ENCODE peak calls at places on chromosome 11, in eight cellular contexts. T, A, D, O, U, K, S and B are unnamed samples.
A peak's percentile ranks its signal among the peaks of the same experiment; 100 is the strongest.

GRCh38 chr11:58616594-58616993 is 5.9 kb upstream of the CNTF start:
- DNase-seq in T (no peak), A (peak; percentile 33), D (peak; percentile 93), O (no peak), U (peak; percentile 86), K (no peak), S (no peak), B (no peak)

GRCh38 chr11:86370922-86371614 is 3.6 kb upstream of the CCDC81 start:
- DNase-seq in T (no peak), A (peak; percentile 7), D (peak; percentile 80), O (no peak), U (peak; percentile 63), K (peak; percentile 35), S (no peak), B (no peak)

GRCh38 chr11:70668204-70669202 is 270.2 kb downstream of the CTTN start:
- DNase-seq in T (no peak), A (no peak), D (no peak), O (no peak), U (no peak), K (no peak), S (no peak), B (no peak)

GRCh38 chr11:111001986-111002616 is 243.4 kb upstream of the POU2AF2 start:
- DNase-seq in T (no peak), A (peak; percentile 5), D (peak; percentile 94), O (no peak), U (peak; percentile 66), K (no peak), S (no peak), B (no peak)

GRCh38 chr11:45091563-45092392 is 54.7 kb upstream of the PRDM11 start:
- DNase-seq in T (no peak), A (peak; percentile 44), D (peak; percentile 37), O (no peak), U (no peak), K (peak; percentile 93), S (peak; percentile 28), B (no peak)

GRCh38 chr11:84249344-84250135 is 963.4 kb upstream of the CCDC90B start:
- DNase-seq in T (no peak), A (no peak), D (peak; percentile 48), O (no peak), U (no peak), K (no peak), S (no peak), B (no peak)

GRCh38 chr11:9726313-9727022 is 62.6 kb downstream of the SWAP70 start:
- DNase-seq in T (no peak), A (peak; percentile 19), D (peak; percentile 76), O (no peak), U (peak; percentile 61), K (no peak), S (no peak), B (no peak)

GRCh38 chr11:122769126-122769780 is 69.0 kb upstream of the CRTAM start:
- DNase-seq in T (no peak), A (no peak), D (peak; percentile 42), O (no peak), U (no peak), K (no peak), S (no peak), B (no peak)

GRCh38 chr11:2987881-2988280 is 4.2 kb downstream of the NAP1L4 start:
- DNase-seq in T (no peak), A (no peak), D (no peak), O (no peak), U (no peak), K (no peak), S (no peak), B (no peak)

GRCh38 chr11:14042686-14043440 is 80.3 kb downstream of the SPON1 start:
- DNase-seq in T (no peak), A (no peak), D (no peak), O (no peak), U (no peak), K (no peak), S (no peak), B (no peak)

GRCh38 chr11:75159081-75159953 is 8.4 kb downstream of the SLCO2B1 start:
- DNase-seq in T (no peak), A (no peak), D (no peak), O (no peak), U (no peak), K (peak; percentile 40), S (no peak), B (no peak)

GRCh38 chr11:58567889-58568512 is 7.7 kb downstream of the LPXN start:
- DNase-seq in T (peak; percentile 42), A (no peak), D (peak; percentile 78), O (peak; percentile 31), U (peak; percentile 39), K (peak; percentile 80), S (peak; percentile 67), B (peak; percentile 73)

GRCh38 chr11:66856496-66857233 is at the start of gene LRFN4:
- DNase-seq in T (peak; percentile 74), A (no peak), D (no peak), O (no peak), U (no peak), K (peak; percentile 78), S (peak; percentile 53), B (peak; percentile 72)

GRCh38 chr11:64100782-64101358 is 65.0 kb downstream of the MACROD1 start:
- DNase-seq in T (no peak), A (no peak), D (no peak), O (no peak), U (no peak), K (no peak), S (no peak), B (no peak)

GRCh38 chr11:122399375-122399774 is 256.1 kb upstream of the UBASH3B start:
- DNase-seq in T (no peak), A (no peak), D (no peak), O (no peak), U (no peak), K (no peak), S (no peak), B (no peak)

GRCh38 chr11:65717906-65718305 is 2.7 kb downstream of the RNASEH2C start:
- DNase-seq in T (no peak), A (no peak), D (no peak), O (no peak), U (no peak), K (no peak), S (no peak), B (no peak)

GRCh38 chr11:64297722-64298358 is 2.3 kb upstream of the CATSPERZ start:
- DNase-seq in T (no peak), A (no peak), D (no peak), O (no peak), U (no peak), K (peak; percentile 39), S (no peak), B (no peak)

GRCh38 chr11:110130642-110131238 is 37.5 kb downstream of the ZC3H12C start:
- DNase-seq in T (peak; percentile 90), A (no peak), D (peak; percentile 40), O (no peak), U (no peak), K (peak; percentile 44), S (no peak), B (no peak)

DNA sequence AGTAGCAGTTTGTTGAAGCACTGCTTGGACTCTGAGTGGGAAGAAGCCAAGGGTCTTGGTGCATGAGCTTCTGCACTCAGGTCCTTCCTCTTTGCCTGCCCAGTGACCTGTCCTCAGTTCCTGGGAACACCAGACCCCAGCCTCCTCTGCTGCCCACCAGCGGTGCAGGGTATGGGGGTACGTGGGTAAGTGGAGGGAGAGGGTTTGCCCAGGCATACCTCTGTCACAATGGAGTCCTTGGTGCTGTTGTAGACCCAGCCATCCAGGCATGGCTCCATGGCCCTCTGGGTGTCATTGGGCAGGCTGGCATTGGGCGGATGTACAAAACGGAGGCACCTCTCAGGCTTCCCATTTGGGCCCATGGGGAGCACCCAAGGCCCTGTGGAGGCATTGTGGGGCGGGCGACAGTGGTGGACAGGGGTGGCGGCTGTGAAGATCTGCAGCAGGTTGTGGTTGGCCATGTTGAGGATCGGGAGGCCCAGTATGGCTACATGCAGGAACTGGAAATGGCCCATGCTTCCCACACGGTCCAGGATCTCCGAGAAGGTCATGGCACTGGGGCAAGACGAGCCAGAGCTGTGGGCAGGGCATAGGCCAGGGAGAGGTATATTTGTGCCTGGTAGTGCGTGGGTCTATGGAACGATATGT is 1.1 kb downstream of the SLC22A8 start:
- DNase-seq in T (no peak), A (no peak), D (no peak), O (no peak), U (no peak), K (no peak), S (no peak), B (no peak)
- TF ChIP-seq CTCF in T (no peak), A (no peak), D (no peak), O (no peak), U (no peak), K (no peak), S (no peak), B (no peak)

DNA sequence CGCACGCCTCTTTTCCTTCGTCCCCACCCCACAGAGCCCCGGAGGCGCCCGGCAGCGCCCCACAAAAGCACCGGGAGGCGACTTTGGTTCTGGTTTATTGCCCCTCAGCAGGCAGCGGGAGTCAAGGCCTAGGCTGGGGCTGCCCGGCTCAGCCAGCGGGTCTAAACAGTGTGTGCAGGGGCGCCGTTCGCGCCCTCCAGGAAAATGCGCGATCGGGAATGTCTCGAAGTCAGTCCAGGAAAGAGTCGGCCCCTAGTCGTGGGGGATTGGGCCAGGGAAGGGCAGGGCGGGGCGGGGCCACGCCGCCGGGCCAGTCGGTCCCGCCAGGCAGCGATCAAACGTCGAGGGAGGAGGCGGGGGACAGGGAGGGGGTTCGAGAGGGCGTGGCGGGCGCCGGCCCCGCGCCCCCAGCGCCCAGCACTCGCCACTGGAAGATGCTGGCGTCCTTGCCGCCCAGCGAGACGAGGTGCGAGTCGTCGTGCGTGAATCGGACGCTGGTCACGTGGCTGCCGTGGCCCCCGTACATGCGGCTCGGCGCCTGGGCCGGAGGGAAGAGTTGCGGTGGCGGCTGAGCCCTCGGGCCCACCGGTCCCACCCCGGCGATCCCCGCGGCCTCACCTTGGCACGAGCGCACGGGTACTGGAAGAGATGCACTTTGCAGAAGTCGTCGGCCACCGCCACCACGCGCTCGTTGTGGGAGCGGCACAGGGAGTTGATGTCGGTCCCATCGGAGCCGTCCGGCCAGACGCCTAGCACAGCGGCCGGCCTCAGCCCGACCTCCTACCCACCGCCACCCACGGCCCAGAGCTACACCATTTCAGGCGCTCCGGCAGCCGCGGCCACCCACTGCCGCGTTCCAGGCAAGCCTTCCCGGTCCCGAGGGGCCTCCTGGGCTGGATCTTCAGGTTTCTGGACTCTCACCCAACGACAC is 741 bp upstream of the MTA2 start:
- DNase-seq in T (no peak), A (no peak), D (peak; percentile 75), O (peak; percentile 65), U (peak; percentile 26), K (peak; percentile 73), S (peak; percentile 47), B (peak; percentile 53)
- TF ChIP-seq CTCF in T (no peak), A (peak; percentile 7), D (no peak), O (peak; percentile 15), U (peak; percentile 3), K (no peak), S (no peak), B (no peak)

GRCh38 chr11:30586251-30587144 is at the start of gene MPPED2:
- DNase-seq in T (peak; percentile 14), A (no peak), D (peak; percentile 10), O (peak; percentile 57), U (no peak), K (peak; percentile 86), S (peak; percentile 73), B (peak; percentile 37)
- TF ChIP-seq CTCF in T (no peak), A (no peak), D (no peak), O (peak; percentile 64), U (no peak), K (peak; percentile 42), S (peak; percentile 74), B (peak; percentile 46)

DNA sequence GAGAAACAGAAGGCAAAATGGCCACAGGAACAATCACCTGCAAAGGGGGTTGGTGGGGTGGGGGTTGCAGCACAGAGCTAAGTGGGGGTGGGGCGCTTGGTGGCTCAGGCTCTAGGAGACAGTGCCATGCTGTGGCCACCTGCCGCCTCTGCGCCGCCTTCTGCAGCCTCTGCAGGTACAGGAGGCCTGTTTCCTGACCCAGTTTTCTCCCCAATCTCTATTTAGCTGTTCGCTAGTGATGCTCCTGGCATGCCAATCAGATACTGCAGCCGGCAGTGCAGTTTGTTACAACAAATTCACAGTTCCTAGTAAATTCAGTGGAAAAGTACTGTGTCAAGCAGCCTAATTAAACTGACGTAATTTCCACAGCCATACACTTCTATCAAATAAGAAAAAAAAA is 106.4 kb downstream of the SERGEF start:
- DNase-seq in T (peak; percentile 62), A (no peak), D (no peak), O (no peak), U (no peak), K (peak; percentile 92), S (peak; percentile 20), B (peak; percentile 46)
- TF ChIP-seq CTCF in T (no peak), A (no peak), D (peak; percentile 28), O (no peak), U (peak; percentile 43), K (peak; percentile 44), S (no peak), B (peak; percentile 37)